ENCODE peak calls at places on chromosome 18, in four cellular contexts. Z is cardiac muscle cell, R is fibroblast of lung, Q is transverse colon. T is an unnamed sample.
A peak's percentile ranks its signal among the peaks of the same experiment; 100 is the strongest.

GRCh38 chr18:80171190-80171872 is 62.3 kb downstream of the ADNP2 start:
- DNase-seq in R (peak; percentile 53), Z (peak; percentile 60), Q (peak; percentile 50), T (peak; percentile 69)

GRCh38 chr18:72161686-72162085 is 382.5 kb downstream of the CBLN2 start:
- DNase-seq in Z (no peak), Q (no peak), R (no peak), T (no peak)

GRCh38 chr18:36411745-36412168 is 114.2 kb downstream of the FHOD3 start:
- DNase-seq in Z (peak; percentile 62), Q (no peak), R (peak; percentile 3), T (no peak)

GRCh38 chr18:26911840-26912239 is 46.3 kb upstream of the AQP4 start:
- DNase-seq in Z (no peak), Q (no peak), R (no peak), T (peak; percentile 59)

GRCh38 chr18:79248495-79249078 is 147.1 kb upstream of the NFATC1 start:
- DNase-seq in Z (peak; percentile 11), R (peak; percentile 14), Q (no peak), T (no peak)

GRCh38 chr18:3649559-3650426 is 199.8 kb downstream of the TGIF1 start:
- DNase-seq in Q (no peak), R (peak; percentile 77), Z (peak; percentile 83), T (no peak)

GRCh38 chr18:9919564-9920232 is 5.9 kb downstream of the VAPA start:
- DNase-seq in R (no peak), Q (no peak), Z (no peak), T (no peak)

GRCh38 chr18:56351911-56352502 is 286.4 kb downstream of the TXNL1 start:
- DNase-seq in R (no peak), Z (no peak), Q (no peak), T (no peak)

GRCh38 chr18:1412660-1413659 is 508.3 kb downstream of the ADCYAP1 start:
- DNase-seq in R (no peak), Z (no peak), Q (no peak), T (no peak)

GRCh38 chr18:33577688-33578370 is at the start of gene ASXL3:
- DNase-seq in R (peak; percentile 51), Q (peak; percentile 57), Z (peak; percentile 14), T (peak; percentile 81)

GRCh38 chr18:68267583-68267982 is 447.3 kb downstream of the TMX3 start:
- DNase-seq in Q (no peak), R (peak; percentile 79), Z (peak; percentile 46), T (no peak)

GRCh38 chr18:9862686-9863085 is 23.1 kb upstream of the TXNDC2 start:
- DNase-seq in Q (no peak), R (no peak), Z (no peak), T (no peak)

GRCh38 chr18:26547302-26548143 is 830 bp downstream of the KCTD1 start:
- DNase-seq in R (peak; percentile 84), Z (peak; percentile 90), Q (peak; percentile 60), T (peak; percentile 83)

GRCh38 chr18:37429768-37430167 is 135.8 kb downstream of the CELF4 start:
- DNase-seq in R (no peak), Z (no peak), Q (no peak), T (no peak)

GRCh38 chr18:36295880-36296301 is 1.6 kb upstream of the FHOD3 start:
- DNase-seq in Z (no peak), Q (no peak), R (no peak), T (peak; percentile 30)

GRCh38 chr18:9422816-9423519 is 52.3 kb upstream of the RALBP1 start:
- DNase-seq in R (no peak), Q (peak; percentile 56), Z (no peak), T (peak; percentile 27)

GRCh38 chr18:59988098-59988706 is 88.4 kb downstream of the PMAIP1 start:
- DNase-seq in R (peak; percentile 81), Q (peak; percentile 46), Z (peak; percentile 76), T (peak; percentile 62)

GRCh38 chr18:2240311-2240705 is 331.0 kb downstream of the METTL4 start:
- DNase-seq in Z (peak; percentile 13), R (peak; percentile 46), Q (no peak), T (no peak)

GRCh38 chr18:61710082-61710620 is 182.7 kb downstream of the RNF152 start:
- DNase-seq in Q (peak; percentile 28), R (no peak), Z (no peak), T (no peak)

GRCh38 chr18:34028341-34028740 is 196.4 kb downstream of the NOL4 start:
- DNase-seq in Q (peak; percentile 60), Z (no peak), R (no peak), T (no peak)

GRCh38 chr18:75235891-75236290 is 25.3 kb downstream of the TSHZ1 start:
- DNase-seq in R (no peak), Q (no peak), Z (no peak), T (no peak)

GRCh38 chr18:25650201-25650941 is 298.4 kb upstream of the ZNF521 start:
- DNase-seq in Z (peak; percentile 87), Q (no peak), R (peak; percentile 91), T (no peak)

GRCh38 chr18:40012931-40013609 is 1942.0 kb upstream of the PIK3C3 start:
- DNase-seq in Z (no peak), Q (no peak), R (peak; percentile 51), T (no peak)

GRCh38 chr18:21241224-21242131 is 554 bp upstream of the GREB1L start:
- DNase-seq in Q (peak; percentile 10), Z (peak; percentile 25), R (no peak), T (peak; percentile 70)

GRCh38 chr18:60838677-60839076 is 466.1 kb upstream of the MC4R start:
- DNase-seq in Z (no peak), Q (no peak), R (no peak), T (no peak)

GRCh38 chr18:44870631-44871502 is 190.2 kb downstream of the SETBP1 start:
- DNase-seq in R (no peak), Q (no peak), Z (no peak), T (no peak)

GRCh38 chr18:78431606-78432005 is 548.0 kb upstream of the SALL3 start:
- DNase-seq in Q (no peak), Z (no peak), R (no peak), T (no peak)

GRCh38 chr18:56575819-56576663 is 62.4 kb downstream of the TXNL1 start:
- DNase-seq in R (peak; percentile 77), Q (no peak), Z (peak; percentile 77), T (no peak)

GRCh38 chr18:45670281-45670962 is 53.6 kb upstream of the SLC14A1 start:
- DNase-seq in Z (peak; percentile 87), R (peak; percentile 78), Q (no peak), T (no peak)

GRCh38 chr18:77701977-77702376 is 452.3 kb downstream of the GALR1 start:
- DNase-seq in R (no peak), Z (no peak), Q (no peak), T (no peak)

GRCh38 chr18:51753365-51754057 is 556.0 kb upstream of the MEX3C start:
- DNase-seq in Z (no peak), Q (no peak), R (no peak), T (no peak)

GRCh38 chr18:46677609-46678470 is 20.8 kb upstream of the LOXHD1 start:
- DNase-seq in Z (no peak), R (peak; percentile 4), Q (no peak), T (peak; percentile 58)
- H3K27me3 ChIP-seq in Z (no peaks in the 10 kb centered on the region), R (no peaks in the 10 kb centered on the region), Q (no peaks in the 10 kb centered on the region), T (no peaks in the 10 kb centered on the region)

GRCh38 chr18:48819276-48819675 is 131.5 kb downstream of the SMAD7 start:
- DNase-seq in Z (no peak), Q (peak; percentile 44), R (no peak), T (peak; percentile 0)

GRCh38 chr18:48818329-48819254 is 132.2 kb downstream of the SMAD7 start:
- DNase-seq in Q (peak; percentile 7), Z (no peak), R (no peak), T (peak; percentile 0)

GRCh38 chr18:48820483-48821250 is 130.1 kb downstream of the SMAD7 start:
- DNase-seq in Q (peak; percentile 5), Z (no peak), R (no peak), T (peak; percentile 1)

GRCh38 chr18:48819781-48820482 is 130.8 kb downstream of the SMAD7 start:
- DNase-seq in Q (peak; percentile 6), R (no peak), Z (no peak), T (no peak)

DNA sequence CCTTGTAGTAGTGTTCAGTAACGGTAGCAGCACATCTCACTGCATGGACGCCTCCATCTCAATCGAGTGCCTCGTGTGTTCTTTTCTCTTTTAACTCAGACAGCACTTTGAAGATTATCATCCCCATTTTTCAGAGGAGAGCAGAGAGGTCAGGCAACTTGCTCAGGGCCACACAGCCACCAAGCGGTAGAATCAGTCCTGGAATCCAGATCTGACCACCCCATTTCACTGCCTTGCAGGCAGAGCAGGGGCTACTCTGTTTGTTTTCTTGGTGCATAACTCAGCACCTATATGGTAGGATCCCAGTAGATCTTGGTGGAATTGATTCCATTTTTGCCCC is 129.5 kb downstream of the SMAD7 start:
- DNase-seq in Z (no peak), R (no peak), Q (peak; percentile 3), T (no peak)
- TF ChIP-seq CTCF in Z (no peak), R (no peak), Q (no peak), T (no peak)

GRCh38 chr18:7923105-7923504 is 356.0 kb downstream of the PTPRM start:
- DNase-seq in Q (no peak), R (no peak), Z (peak; percentile 27), T (no peak)
- H3K4me1 ChIP-seq in Q (no peaks in the 10 kb centered on the region), R (peaks cover 10% of the 10 kb centered on the region), Z (peaks cover 29% of the 10 kb centered on the region), T (peaks cover 15% of the 10 kb centered on the region)

GRCh38 chr18:30403278-30403677 is 639.3 kb downstream of the DSC3 start:
- DNase-seq in R (no peak), Q (no peak), Z (no peak), T (no peak)
- H3K27me3 ChIP-seq in R (no peaks in the 10 kb centered on the region), Q (no peaks in the 10 kb centered on the region), Z (no peaks in the 10 kb centered on the region), T (no peaks in the 10 kb centered on the region)

GRCh38 chr18:74128114-74128513 is 19.5 kb downstream of the FBXO15 start:
- DNase-seq in R (no peak), Z (no peak), Q (no peak), T (no peak)

GRCh38 chr18:74127483-74127750 is 20.2 kb downstream of the FBXO15 start:
- DNase-seq in Q (no peak), R (no peak), Z (no peak), T (no peak)

GRCh38 chr18:74132201-74132600 is 15.4 kb downstream of the FBXO15 start:
- DNase-seq in Z (no peak), R (no peak), Q (no peak), T (no peak)

GRCh38 chr18:74126684-74127482 is 20.8 kb downstream of the FBXO15 start:
- DNase-seq in Q (no peak), Z (no peak), R (no peak), T (no peak)

GRCh38 chr18:74131124-74131523 is 16.5 kb downstream of the FBXO15 start:
- DNase-seq in R (no peak), Q (no peak), Z (no peak), T (no peak)
- TF ChIP-seq CTCF in R (no peak), Q (no peak), Z (no peak), T (no peak)

GRCh38 chr18:48943736-48944527 is 6.8 kb downstream of the SMAD7 start:
- DNase-seq in Z (no peak), Q (peak; percentile 26), R (no peak), T (no peak)
- H3K4me1 ChIP-seq in Z (peaks cover 86% of the 10 kb centered on the region), Q (peaks cover 92% of the 10 kb centered on the region), R (peaks cover 51% of the 10 kb centered on the region), T (peaks cover 80% of the 10 kb centered on the region)

GRCh38 chr18:13222371-13223281 is 4.1 kb downstream of the LDLRAD4 start:
- DNase-seq in Q (peak; percentile 80), Z (no peak), R (peak; percentile 92), T (peak; percentile 68)
- H3K27me3 ChIP-seq in Q (no peaks in the 10 kb centered on the region), Z (peaks cover 15% of the 10 kb centered on the region), R (peaks cover 25% of the 10 kb centered on the region), T (no peaks in the 10 kb centered on the region)

T was measured in thyroid gland.